ENCODE peak calls at places on chromosomes 16 and 17, in four cellular contexts. G is Right ventricle myocardium superior, S is Calu3, F is coronary artery. V is an unnamed sample.

GRCh38 chr17:51820252-51820651 is 338.3 kb downstream of the CA10 start:
- DNase-seq in G (no peak), S (peak), F (no peak), V (no peak)

GRCh38 chr17:31475378-31476162 is 84.1 kb downstream of the RAB11FIP4 start:
- DNase-seq in G (no peak), S (no peak), F (no peak), V (no peak)

GRCh38 chr17:81976332-81977210 is 858 bp upstream of the ASPSCR1 start:
- DNase-seq in G (no peak), S (peak), F (no peak), V (no peak)

GRCh38 chr16:29790949-29791844 is 646 bp downstream of the KIF22 start:
- DNase-seq in G (no peak), S (no peak), F (no peak), V (no peak)

GRCh38 chr17:38604479-38605229 is 1.1 kb downstream of the SRCIN1 start:
- DNase-seq in G (no peak), S (peak), F (no peak), V (no peak)

GRCh38 chr16:67923414-67924127 is 8.1 kb downstream of the CTRL start:
- DNase-seq in G (no peak), S (no peak), F (no peak), V (no peak)

GRCh38 chr17:7173687-7174602 is 5.2 kb downstream of the ASGR1 start:
- DNase-seq in G (peak), S (no peak), F (no peak), V (no peak)

GRCh38 chr17:3792481-3792880 is 8.5 kb downstream of the ITGAE start:
- DNase-seq in G (no peak), S (no peak), F (no peak), V (no peak)

GRCh38 chr16:11213799-11214198 is 42.2 kb downstream of the SOCS1 start:
- DNase-seq in G (no peak), S (no peak), F (no peak), V (no peak)

GRCh38 chr17:64001091-64001579 is 3.0 kb downstream of the PRR29 start:
- DNase-seq in G (peak), S (no peak), F (no peak), V (peak)